ENCODE peak calls at places on chromosomes 13 and 19, in six cellular contexts. N, O, U, C, B and V are unnamed samples. For H3K9me3, the result is how much of the 10 kb centered on the place peaks cover.

GRCh38 chr13:42266464-42266863 is 5.5 kb upstream of the AKAP11 start:
- DNase-seq in O (no peak), N (no peak), B (no peak), C (no peak), U (no peak), V (no peak)

GRCh38 chr19:41352609-41353465 is 885 bp downstream of the TGFB1 start:
- DNase-seq in U (no peak), C (peak), B (peak), O (peak), N (peak), V (peak)

GRCh38 chr13:33227927-33228644 is 57.5 kb downstream of the STARD13 start:
- DNase-seq in N (peak), B (no peak), U (no peak), O (no peak), C (no peak), V (no peak)

GRCh38 chr13:26186995-26187394 is 35.1 kb downstream of the RNF6 start:
- DNase-seq in N (no peak), B (no peak), O (no peak), C (no peak), U (no peak), V (peak)

GRCh38 chr13:22229916-22230315 is 559.0 kb downstream of the FGF9 start:
- DNase-seq in O (no peak), B (no peak), C (no peak), N (no peak), U (no peak), V (no peak)

GRCh38 chr13:112965573-112966115 is 3.4 kb upstream of the MCF2L start:
- DNase-seq in O (peak), U (peak), C (no peak), B (no peak), N (no peak), V (no peak)

GRCh38 chr19:55254625-55254977 is 4.2 kb downstream of the PPP6R1 start:
- DNase-seq in N (no peak), B (no peak), O (no peak), C (no peak), U (no peak), V (no peak)

GRCh38 chr19:54141356-54141755 is 3.8 kb downstream of the CNOT3 start:
- DNase-seq in B (no peak), N (no peak), U (no peak), O (no peak), C (no peak), V (no peak)

GRCh38 chr13:78012046-78012445 is 93.4 kb upstream of the EDNRB start:
- DNase-seq in B (no peak), N (no peak), O (no peak), C (no peak), U (no peak), V (no peak)

GRCh38 chr19:406999-407491 is 1.9 kb downstream of the C2CD4C start:
- DNase-seq in U (peak), O (peak), B (peak), N (peak), C (no peak), V (peak)

GRCh38 chr19:41219924-41220567 is 1.0 kb downstream of the AXL start:
- DNase-seq in O (peak), N (no peak), U (no peak), B (peak), C (no peak), V (no peak)

GRCh38 chr13:23506071-23506820 is 64.0 kb upstream of the TNFRSF19 start:
- DNase-seq in C (no peak), B (no peak), U (no peak), O (no peak), N (no peak), V (no peak)

GRCh38 chr19:33473644-33474305 is 47.8 kb downstream of the PEPD start:
- DNase-seq in U (no peak), O (no peak), N (no peak), B (no peak), C (no peak), V (no peak)

GRCh38 chr13:96338030-96338429 is 248.1 kb downstream of the HS6ST3 start:
- DNase-seq in O (no peak), N (no peak), C (no peak), U (no peak), B (no peak), V (no peak)

GRCh38 chr13:39362652-39363390 is 240.2 kb downstream of the LHFPL6 start:
- DNase-seq in O (no peak), B (no peak), N (no peak), C (no peak), U (no peak), V (no peak)

GRCh38 chr13:26254583-26255102 is 714 bp downstream of the CDK8 start:
- DNase-seq in U (peak), C (peak), B (peak), O (peak), N (peak), V (peak)

GRCh38 chr13:97826421-97826965 is 127.0 kb upstream of the IPO5 start:
- DNase-seq in U (no peak), N (no peak), B (no peak), O (no peak), C (no peak), V (no peak)

GRCh38 chr13:91362908-91363307 is 15.4 kb downstream of the MIR17HG start:
- DNase-seq in O (no peak), B (no peak), C (no peak), N (no peak), U (no peak), V (no peak)

GRCh38 chr13:30821421-30821820 is 84.7 kb upstream of the MEDAG start:
- DNase-seq in U (no peak), O (no peak), C (no peak), N (no peak), B (no peak), V (no peak)

GRCh38 chr13:62293081-62293480 is 877.4 kb upstream of the PCDH20 start:
- DNase-seq in C (no peak), U (no peak), B (no peak), N (no peak), O (no peak), V (no peak)

GRCh38 chr19:20503536-20503935 is 62.0 kb downstream of the ZNF737 start:
- DNase-seq in C (no peak), B (no peak), N (peak), U (no peak), O (no peak), V (no peak)

GRCh38 chr13:39451301-39451700 is 151.7 kb downstream of the LHFPL6 start:
- DNase-seq in B (no peak), O (no peak), C (peak), N (no peak), U (no peak), V (no peak)

GRCh38 chr19:29528350-29528945 is 2.7 kb downstream of the VSTM2B start:
- DNase-seq in B (peak), U (no peak), C (peak), O (peak), N (peak), V (no peak)

GRCh38 chr19:50427997-50428425 is 4.7 kb upstream of the MYBPC2 start:
- DNase-seq in O (peak), U (peak), N (peak), C (peak), B (no peak), V (peak)
- TF ChIP-seq POLR2A in O (no peak), U (no peak), N (peak), C (peak), B (no peak), V (peak)

DNA sequence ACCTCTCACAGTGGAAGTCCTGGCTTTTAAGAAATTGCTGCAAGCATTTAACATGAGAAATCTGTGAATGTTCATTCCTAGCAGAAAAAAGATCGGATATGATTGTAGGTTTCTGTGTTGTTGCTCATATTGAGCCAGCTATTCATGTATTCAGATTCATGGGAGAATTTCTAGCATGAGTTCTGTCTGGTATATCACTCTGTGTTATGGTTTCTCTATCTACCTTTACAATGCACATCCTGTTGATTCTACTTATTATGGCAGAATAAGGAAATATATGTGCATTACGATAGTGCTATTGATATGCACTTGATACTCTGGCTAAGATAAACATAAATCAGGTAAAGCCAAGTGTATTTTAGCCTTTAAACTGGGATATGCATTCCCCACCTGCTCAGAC is 138.2 kb downstream of the KCNRG start:
- DNase-seq in N (no peak), U (no peak), O (no peak), B (no peak), C (no peak), V (no peak)
- H3K9me3 ChIP-seq in N (under half), U (under half), O (under half), B (under half), C (under half), V (under half)

DNA sequence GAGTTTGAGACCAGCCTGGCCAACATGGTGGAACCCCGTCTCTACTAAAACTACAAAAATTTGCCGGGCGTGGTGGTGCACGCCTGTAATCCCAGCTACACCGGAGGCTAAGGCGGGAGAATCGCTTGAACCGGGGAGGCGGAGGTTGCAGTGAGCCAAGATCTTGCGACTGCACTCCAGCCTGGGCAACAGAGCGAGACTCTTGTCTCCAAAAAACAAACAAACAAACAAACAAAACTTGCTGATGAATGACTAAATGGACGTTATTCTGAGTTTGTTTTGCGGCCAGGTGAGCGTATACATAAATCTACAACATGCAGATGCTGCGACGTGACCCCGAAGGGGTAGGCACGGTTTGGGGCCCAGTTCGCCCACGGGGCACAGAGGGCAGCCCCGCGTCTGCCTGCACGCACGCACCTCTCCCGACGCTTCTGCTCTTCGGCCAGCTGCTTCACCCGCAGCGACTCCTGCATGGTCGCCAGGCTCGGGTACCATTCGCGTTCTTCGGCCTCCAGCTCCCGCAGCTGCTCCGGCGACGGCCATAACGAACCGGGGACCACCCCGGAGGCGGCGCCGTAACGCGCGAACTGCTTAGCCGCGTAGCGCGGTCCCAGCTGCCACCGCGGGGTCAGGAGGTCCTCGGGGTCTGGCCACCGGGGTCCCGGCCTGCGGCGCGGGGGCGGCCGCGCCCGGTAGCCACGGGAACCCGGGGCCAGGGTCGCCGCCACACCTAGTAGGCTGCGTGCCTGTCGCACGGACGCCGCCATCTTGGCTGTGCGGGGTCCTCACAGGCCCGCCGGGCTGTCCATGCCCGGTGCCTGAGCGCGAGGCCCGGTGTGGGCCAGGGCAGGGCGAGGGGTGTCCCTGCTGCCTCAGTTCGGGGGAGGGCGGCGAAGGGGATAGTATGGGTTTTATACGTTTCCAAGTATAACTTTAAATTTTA is at the start of gene GADD45GIP1:
- DNase-seq in O (peak), C (peak), U (peak), N (peak), B (peak), V (peak)
- TF ChIP-seq POLR2A in O (no peak), C (no peak), U (peak), N (peak), B (peak), V (peak)

GRCh38 chr19:27675771-27676170 is 1537.2 kb downstream of the UQCRFS1 start:
- DNase-seq in N (no peak), B (no peak), C (no peak), O (no peak), U (no peak), V (no peak)

GRCh38 chr19:27672309-27673047 is 1540.5 kb downstream of the UQCRFS1 start:
- DNase-seq in B (no peak), N (no peak), O (no peak), C (no peak), U (no peak), V (no peak)

GRCh38 chr19:27674701-27675100 is 1538.2 kb downstream of the UQCRFS1 start:
- DNase-seq in U (no peak), N (no peak), C (no peak), O (no peak), B (no peak), V (no peak)

GRCh38 chr19:27671876-27672275 is 1541.1 kb downstream of the UQCRFS1 start:
- DNase-seq in O (no peak), C (no peak), N (no peak), U (no peak), B (no peak), V (peak)

GRCh38 chr19:27673986-27674385 is 1539.0 kb downstream of the UQCRFS1 start:
- DNase-seq in B (no peak), N (no peak), C (no peak), U (no peak), O (no peak), V (no peak)
- H3K9me3 ChIP-seq in B (under half), N (under half), C (under half), U (half or more), O (under half), V (under half)

DNA sequence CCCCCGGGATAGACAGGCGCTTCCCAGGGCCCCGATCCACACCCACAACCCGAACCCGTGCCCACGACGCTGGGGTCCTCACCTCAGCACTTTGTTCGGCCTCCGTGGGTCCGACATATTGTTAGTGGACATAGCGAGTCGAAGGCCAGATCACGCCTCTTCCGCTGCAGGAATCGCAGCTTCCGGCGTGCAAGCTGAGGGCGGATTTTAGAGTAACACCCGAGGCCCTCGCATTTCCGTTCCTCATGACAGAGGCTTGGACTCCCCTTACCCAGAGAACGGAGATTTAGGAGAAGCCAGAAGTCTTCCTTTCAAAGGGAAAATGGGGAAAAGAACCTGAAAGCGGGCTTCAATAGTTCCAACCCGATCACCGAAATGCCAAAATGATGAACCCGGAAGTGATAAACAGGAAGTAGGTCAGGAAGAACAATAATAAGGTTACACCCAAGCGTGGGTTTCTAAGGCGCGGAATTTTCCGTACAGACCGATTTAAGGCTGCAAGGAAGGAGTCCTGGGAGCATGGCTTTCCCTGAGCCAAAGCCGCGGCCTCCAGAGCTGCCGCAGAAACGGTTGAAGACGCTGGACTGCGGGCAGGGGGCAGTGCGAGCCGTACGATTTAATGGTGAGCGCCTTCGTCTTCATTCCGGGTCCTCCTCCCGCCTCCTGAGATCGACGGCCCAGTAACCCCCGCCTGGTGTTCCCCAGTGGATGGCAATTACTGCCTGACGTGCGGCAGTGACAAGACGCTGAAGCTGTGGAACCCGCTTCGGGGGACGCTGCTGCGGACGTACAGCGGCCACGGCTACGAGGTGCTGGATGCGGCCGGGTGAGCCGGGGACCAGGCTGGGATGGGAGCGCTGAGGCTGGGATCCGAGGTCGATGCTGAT is 2.9 kb downstream of the WDR83 start:
- DNase-seq in N (peak), O (peak), B (peak), C (peak), U (peak), V (peak)
- TF ChIP-seq POLR2A in N (peak), O (no peak), B (peak), C (no peak), U (peak), V (peak)

DNA sequence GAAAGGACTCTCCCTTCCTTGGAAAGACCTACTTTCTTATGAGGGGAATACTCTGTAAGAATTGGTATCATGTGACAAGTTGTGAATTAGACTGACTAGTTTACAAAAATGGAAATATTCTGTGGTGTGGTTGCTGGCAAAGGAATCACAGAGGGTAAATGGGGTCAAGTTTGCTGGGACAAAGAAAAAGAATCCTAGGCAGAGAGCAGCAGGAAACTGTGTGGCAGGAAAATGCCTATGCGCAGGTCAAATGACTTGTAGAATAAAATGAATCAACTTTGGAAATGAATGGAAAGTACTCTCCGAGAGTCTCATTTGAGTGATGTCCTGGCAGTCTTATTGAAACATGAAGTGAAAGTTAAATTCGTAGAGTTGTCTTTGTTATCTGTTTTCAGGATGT is 1250.7 kb downstream of the UQCRFS1 start:
- DNase-seq in C (no peak), B (no peak), N (no peak), U (no peak), O (no peak), V (no peak)
- H3K9me3 ChIP-seq in C (under half), B (under half), N (under half), U (under half), O (under half), V (under half)

GRCh38 chr19:17952041-17952976 is 14.6 kb upstream of the KCNN1 start:
- DNase-seq in U (no peak), O (no peak), C (no peak), N (no peak), B (peak), V (no peak)

GRCh38 chr19:17951151-17952040 is 15.5 kb upstream of the KCNN1 start:
- DNase-seq in B (no peak), O (no peak), N (peak), C (no peak), U (no peak), V (no peak)

GRCh38 chr19:17954401-17954800 is 12.5 kb upstream of the KCNN1 start:
- DNase-seq in U (no peak), N (no peak), B (no peak), C (no peak), O (no peak), V (no peak)

GRCh38 chr19:17953869-17954268 is 13.0 kb upstream of the KCNN1 start:
- DNase-seq in O (no peak), U (no peak), C (no peak), B (peak), N (no peak), V (no peak)

GRCh38 chr19:17953316-17953801 is 13.5 kb upstream of the KCNN1 start:
- DNase-seq in U (no peak), C (no peak), B (no peak), N (no peak), O (no peak), V (no peak)
- TF ChIP-seq POLR2A in U (no peak), C (no peak), B (no peak), N (no peak), O (no peak), V (no peak)

DNA sequence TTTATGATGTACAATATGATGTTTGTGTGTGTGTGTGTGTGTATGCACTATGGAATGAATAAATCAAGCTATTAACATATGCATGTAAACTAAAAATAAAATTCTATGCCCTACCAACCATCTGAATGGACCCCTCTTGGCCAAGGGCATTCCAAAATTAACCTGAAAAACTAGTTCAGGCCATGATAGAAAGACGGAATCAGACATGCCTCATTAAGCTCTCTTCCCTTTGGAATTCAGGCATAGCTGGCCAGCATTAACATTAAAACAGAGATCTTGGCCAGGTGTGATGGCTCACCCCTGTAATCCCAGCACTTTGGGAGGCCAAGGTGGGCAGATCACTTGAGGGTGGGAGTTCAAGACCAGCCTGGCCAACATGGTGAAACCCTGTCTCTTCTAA is 18.3 kb upstream of the SLC1A6 start:
- DNase-seq in N (no peak), C (no peak), U (no peak), O (no peak), B (no peak), V (no peak)
- H3K9me3 ChIP-seq in N (under half), C (under half), U (under half), O (under half), B (under half), V (under half)